ENCODE peak calls at places on chromosomes 3 and 15, in seven cellular contexts. B is IMR-90, F is uterus, Z is fibroblast of lung, O is neuronal stem cell, C is psoas muscle, T is GM23248. D is an unnamed sample. For H3K36me3, the result is how much of the 10 kb centered on the place peaks cover.

GRCh38 chr15:74873756-74874424 is 725 bp upstream of the SCAMP2 start:
- DNase-seq in B (no peak), F (peak), Z (peak), O (no peak), C (no peak), T (peak), D (no peak)

GRCh38 chr3:120560304-120561250 is 35.6 kb upstream of the NDUFB4 start:
- DNase-seq in B (no peak), F (no peak), Z (no peak), O (no peak), C (no peak), T (no peak), D (no peak)

GRCh38 chr15:51128701-51129100 is 34.0 kb upstream of the TNFAIP8L3 start:
- DNase-seq in B (peak), F (no peak), Z (no peak), O (no peak), C (no peak), T (peak), D (no peak)

GRCh38 chr3:15450611-15451467 is 23.4 kb downstream of the EAF1 start:
- DNase-seq in B (no peak), F (no peak), Z (no peak), O (no peak), C (no peak), T (no peak), D (no peak)

GRCh38 chr15:48866141-48866563 is 11.8 kb upstream of the EID1 start:
- DNase-seq in B (peak), F (peak), Z (peak), O (no peak), C (no peak), T (peak), D (peak)

GRCh38 chr15:89785064-89785770 is 9.1 kb downstream of the MESP2 start:
- DNase-seq in B (no peak), F (no peak), Z (no peak), O (no peak), C (no peak), T (no peak), D (no peak)

GRCh38 chr3:16334909-16335308 is 69.9 kb downstream of the OXNAD1 start:
- DNase-seq in B (peak), F (no peak), Z (no peak), O (no peak), C (no peak), T (peak), D (no peak)

GRCh38 chr3:14884665-14885064 is 62.7 kb upstream of the NR2C2 start:
- DNase-seq in B (no peak), F (no peak), Z (no peak), O (no peak), C (no peak), T (no peak), D (no peak)

GRCh38 chr3:123489400-123490004 is 40.6 kb upstream of the ADCY5 start:
- DNase-seq in B (peak), F (peak), Z (peak), O (peak), C (peak), T (peak), D (no peak)

GRCh38 chr3:52839892-52840545 is 5.2 kb upstream of the MUSTN1 start:
- DNase-seq in B (no peak), F (no peak), Z (no peak), O (no peak), C (no peak), T (peak), D (no peak)

GRCh38 chr15:98799461-98799971 is 151.2 kb downstream of the IGF1R start:
- DNase-seq in B (peak), F (no peak), Z (no peak), O (no peak), C (no peak), T (peak), D (no peak)

GRCh38 chr15:60480149-60480548 is 1.2 kb upstream of the ICE2 start:
- DNase-seq in B (no peak), F (no peak), Z (no peak), O (no peak), C (no peak), T (no peak), D (no peak)
- H3K27ac ChIP-seq in B (no peak), F (no peak), Z (no peak), O (no peak), C (no peak), T (no peak), D (no peak)

GRCh38 chr3:194640829-194641228 is 7.6 kb upstream of the TMEM44 start:
- DNase-seq in B (peak), F (no peak), Z (peak), O (no peak), C (no peak), T (peak), D (no peak)
- H3K36me3 ChIP-seq in B (under half), F (under half), Z (under half), O (half or more), C (under half), T (under half), D (under half)

GRCh38 chr3:197001106-197001971 is 28.3 kb downstream of the MELTF start:
- DNase-seq in B (no peak), F (no peak), Z (no peak), O (no peak), C (no peak), T (no peak), D (no peak)
- H3K27ac ChIP-seq in B (no peak), F (peak), Z (no peak), O (no peak), C (no peak), T (no peak), D (no peak)

GRCh38 chr15:63041982-63042878 is at the start of gene TPM1:
- DNase-seq in B (peak), F (peak), Z (peak), O (peak), C (peak), T (peak), D (peak)
- H3K36me3 ChIP-seq in B (under half), F (under half), Z (under half), O (under half), C (under half), T (under half), D (under half)

GRCh38 chr3:189307963-189308362 is 136.2 kb downstream of the TPRG1 start:
- DNase-seq in B (no peak), F (no peak), Z (no peak), O (no peak), C (no peak), T (no peak), D (no peak)
- H3K27ac ChIP-seq in B (no peak), F (peak), Z (no peak), O (no peak), C (peak), T (no peak), D (no peak)

D was measured in SJSA1.